ENCODE peak calls at places on chromosomes 5 and 9, in seven cellular contexts. N is activated naive CD4-positive, alpha-beta T cell treated with anti-CD3 and anti-CD28 coated beads for 36 hours; I is EL; W is T-helper 9 cell; V is epithelial cell of esophagus; B is cerebellar nuclear complex; T is non-pigmented ciliary epithelial cell. S is an unnamed sample.

GRCh38 chr5:158483202-158483870 is 616.4 kb downstream of the EBF1 start:
- DNase-seq in V (no peak), B (no peak), I (no peak), W (no peak), N (no peak), T (no peak), S (no peak)

GRCh38 chr5:647727-648126 is 35.6 kb downstream of the CEP72 start:
- DNase-seq in T (no peak), W (no peak), V (no peak), N (no peak), I (no peak), B (no peak), S (no peak)

GRCh38 chr5:126186210-126186609 is 237.0 kb upstream of the GRAMD2B start:
- DNase-seq in V (no peak), I (no peak), T (no peak), W (no peak), B (no peak), N (no peak), S (no peak)

GRCh38 chr9:27784999-27785713 is 211.9 kb upstream of the C9orf72 start:
- DNase-seq in N (peak; percentile 31), V (peak; percentile 86), W (no peak), T (no peak), B (no peak), I (no peak), S (no peak)

GRCh38 chr5:135398160-135398854 is 724 bp downstream of the MACROH2A1 start:
- DNase-seq in B (no peak), T (no peak), V (peak; percentile 50), I (peak; percentile 38), N (peak; percentile 81), W (peak; percentile 16), S (peak; percentile 69)

GRCh38 chr9:437066-438015 is 222.7 kb downstream of the DOCK8 start:
- DNase-seq in W (no peak), N (no peak), V (peak; percentile 66), B (no peak), T (peak; percentile 31), I (peak; percentile 23), S (no peak)

GRCh38 chr9:114153761-114154596 is 1.4 kb upstream of the COL27A1 start:
- DNase-seq in N (peak; percentile 23), I (peak; percentile 51), T (no peak), V (peak; percentile 37), B (no peak), W (no peak), S (no peak)

GRCh38 chr5:107831612-107832395 is 161.1 kb upstream of the EFNA5 start:
- DNase-seq in I (peak; percentile 66), N (no peak), T (no peak), V (no peak), B (no peak), W (no peak), S (no peak)

GRCh38 chr5:142684508-142685031 is 1.3 kb downstream of the FGF1 start:
- DNase-seq in W (no peak), B (no peak), V (no peak), I (no peak), N (no peak), T (no peak), S (no peak)

GRCh38 chr5:168747987-168748777 is 169.0 kb upstream of the PANK3 start:
- DNase-seq in N (peak; percentile 68), T (no peak), I (peak; percentile 10), B (no peak), V (peak; percentile 29), W (no peak), S (peak; percentile 49)

GRCh38 chr5:90193185-90193822 is 216.3 kb downstream of the CETN3 start:
- DNase-seq in I (no peak), W (no peak), T (no peak), N (no peak), B (no peak), V (no peak), S (no peak)

GRCh38 chr9:69622664-69623063 is 49.5 kb downstream of the APBA1 start:
- DNase-seq in W (no peak), I (no peak), B (no peak), T (peak; percentile 4), N (no peak), V (no peak), S (no peak)

GRCh38 chr5:131466171-131466766 is 168.8 kb downstream of the RAPGEF6 start:
- DNase-seq in I (peak; percentile 80), W (no peak), T (peak; percentile 62), V (peak; percentile 84), B (no peak), N (peak; percentile 27), S (no peak)

GRCh38 chr9:92066131-92066530 is 49.1 kb downstream of the SPTLC1 start:
- DNase-seq in N (no peak), B (no peak), T (no peak), I (no peak), V (no peak), W (no peak), S (no peak)

S was measured in heart left ventricle.